ENCODE peak calls at places on chromosomes 5 and 9, in six cellular contexts. One of them, this sample, is unnamed.

GRCh38 chr5:125409496-125410351 is 663.3 kb upstream of the ZNF608 start:
- DNase-seq in lung: no peak
- DNase-seq in mesendoderm: peak; percentile 10
- DNase-seq in SK-N-SH: no peak
- DNase-seq in upper lobe of right lung: no peak
- DNase-seq in tibial nerve: no peak
- DNase-seq in this sample: no peak

GRCh38 chr5:855771-856530 is 5.2 kb upstream of the ZDHHC11 start:
- DNase-seq in lung: no peak
- DNase-seq in SK-N-SH: no peak
- DNase-seq in tibial nerve: no peak
- DNase-seq in mesendoderm: peak; percentile 43
- DNase-seq in upper lobe of right lung: peak; percentile 54
- DNase-seq in this sample: no peak

GRCh38 chr9:118669986-118670385 is 699.2 kb downstream of the BRINP1 start:
- DNase-seq in SK-N-SH: no peak
- DNase-seq in lung: no peak
- DNase-seq in upper lobe of right lung: no peak
- DNase-seq in mesendoderm: no peak
- DNase-seq in tibial nerve: no peak
- DNase-seq in this sample: no peak

GRCh38 chr5:133610489-133611356 is 1.6 kb downstream of the FSTL4 start:
- DNase-seq in tibial nerve: peak; percentile 20
- DNase-seq in lung: peak; percentile 70
- DNase-seq in mesendoderm: peak; percentile 83
- DNase-seq in SK-N-SH: peak; percentile 87
- DNase-seq in upper lobe of right lung: peak; percentile 86
- DNase-seq in this sample: peak; percentile 20

GRCh38 chr5:31706186-31706585 is 67.3 kb downstream of the PDZD2 start:
- DNase-seq in SK-N-SH: no peak
- DNase-seq in lung: no peak
- DNase-seq in mesendoderm: no peak
- DNase-seq in upper lobe of right lung: no peak
- DNase-seq in tibial nerve: no peak
- DNase-seq in this sample: no peak

GRCh38 chr5:15752886-15753285 is 252.9 kb downstream of the FBXL7 start:
- DNase-seq in tibial nerve: no peak
- DNase-seq in SK-N-SH: no peak
- DNase-seq in mesendoderm: no peak
- DNase-seq in upper lobe of right lung: no peak
- DNase-seq in lung: no peak
- DNase-seq in this sample: no peak

GRCh38 chr9:130607640-130608420 is 28.5 kb downstream of the FUBP3 start:
- DNase-seq in lung: no peak
- DNase-seq in upper lobe of right lung: no peak
- DNase-seq in tibial nerve: no peak
- DNase-seq in SK-N-SH: no peak
- DNase-seq in mesendoderm: no peak
- DNase-seq in this sample: no peak

GRCh38 chr5:157600252-157600651 is 24.7 kb upstream of the ADAM19 start:
- DNase-seq in SK-N-SH: no peak
- DNase-seq in tibial nerve: no peak
- DNase-seq in mesendoderm: no peak
- DNase-seq in upper lobe of right lung: no peak
- DNase-seq in lung: no peak
- DNase-seq in this sample: no peak

GRCh38 chr5:141051526-141051876 is 327 bp downstream of the PCDHB1 start:
- DNase-seq in upper lobe of right lung: no peak
- DNase-seq in mesendoderm: peak; percentile 43
- DNase-seq in lung: no peak
- DNase-seq in tibial nerve: no peak
- DNase-seq in SK-N-SH: peak; percentile 17
- DNase-seq in this sample: no peak

GRCh38 chr5:149581931-149582768 is 852 bp downstream of the ARHGEF37 start:
- DNase-seq in tibial nerve: no peak
- DNase-seq in mesendoderm: peak; percentile 30
- DNase-seq in upper lobe of right lung: no peak
- DNase-seq in SK-N-SH: no peak
- DNase-seq in lung: no peak
- DNase-seq in this sample: no peak

GRCh38 chr5:132019857-132020555 is 8.5 kb upstream of the ACSL6 start:
- DNase-seq in upper lobe of right lung: no peak
- DNase-seq in tibial nerve: no peak
- DNase-seq in SK-N-SH: no peak
- DNase-seq in mesendoderm: no peak
- DNase-seq in lung: no peak
- DNase-seq in this sample: peak; percentile 92

GRCh38 chr9:36772449-36773370 is 200.0 kb downstream of the MELK start:
- DNase-seq in lung: no peak
- DNase-seq in upper lobe of right lung: no peak
- DNase-seq in tibial nerve: no peak
- DNase-seq in mesendoderm: peak; percentile 23
- DNase-seq in SK-N-SH: no peak
- DNase-seq in this sample: no peak

GRCh38 chr9:61674465-61674864 is 484.6 kb downstream of the SPATA31A7 start:
- DNase-seq in upper lobe of right lung: peak; percentile 31
- DNase-seq in lung: no peak
- DNase-seq in SK-N-SH: no peak
- DNase-seq in mesendoderm: no peak
- DNase-seq in tibial nerve: no peak
- DNase-seq in this sample: no peak

GRCh38 chr5:108233617-108234016 is 148.3 kb downstream of the FBXL17 start:
- DNase-seq in SK-N-SH: no peak
- DNase-seq in upper lobe of right lung: no peak
- DNase-seq in tibial nerve: no peak
- DNase-seq in mesendoderm: peak; percentile 6
- DNase-seq in lung: no peak
- DNase-seq in this sample: no peak

GRCh38 chr9:121160025-121160424 is 41.6 kb downstream of the RAB14 start:
- DNase-seq in lung: no peak
- DNase-seq in SK-N-SH: no peak
- DNase-seq in mesendoderm: no peak
- DNase-seq in tibial nerve: no peak
- DNase-seq in upper lobe of right lung: no peak
- DNase-seq in this sample: no peak

GRCh38 chr5:17355585-17356346 is 138.3 kb downstream of the BASP1 start:
- DNase-seq in upper lobe of right lung: no peak
- DNase-seq in SK-N-SH: no peak
- DNase-seq in lung: no peak
- DNase-seq in mesendoderm: no peak
- DNase-seq in tibial nerve: no peak
- DNase-seq in this sample: no peak

GRCh38 chr5:93586948-93587918 is 4.2 kb downstream of the NR2F1 start:
- DNase-seq in lung: no peak
- DNase-seq in SK-N-SH: peak; percentile 42
- DNase-seq in tibial nerve: no peak
- DNase-seq in upper lobe of right lung: no peak
- DNase-seq in mesendoderm: no peak
- DNase-seq in this sample: no peak

GRCh38 chr9:137053944-137054931 is at the start of gene ENTPD2:
- DNase-seq in lung: no peak
- DNase-seq in tibial nerve: no peak
- DNase-seq in upper lobe of right lung: peak; percentile 85
- DNase-seq in mesendoderm: no peak
- DNase-seq in SK-N-SH: no peak
- DNase-seq in this sample: no peak
- H3K4me3 ChIP-seq in lung: peak within 1 kb of the TSS; percentile 13
- H3K4me3 ChIP-seq in tibial nerve: peak within 1 kb of the TSS; percentile 55
- H3K4me3 ChIP-seq in upper lobe of right lung: peak within 1 kb of the TSS; percentile 36
- H3K4me3 ChIP-seq in mesendoderm: no peak within 1 kb of the TSS
- H3K4me3 ChIP-seq in SK-N-SH: no peak within 1 kb of the TSS
- H3K4me3 ChIP-seq in this sample: no peak within 1 kb of the TSS

GRCh38 chr9:114721491-114722362 is 39.7 kb upstream of the TEX48 start:
- DNase-seq in mesendoderm: no peak
- DNase-seq in tibial nerve: no peak
- DNase-seq in SK-N-SH: no peak
- DNase-seq in lung: no peak
- DNase-seq in upper lobe of right lung: no peak
- DNase-seq in this sample: no peak
- H3K27ac ChIP-seq in mesendoderm: no peak overlapping the region
- H3K27ac ChIP-seq in tibial nerve: no peak overlapping the region
- H3K27ac ChIP-seq in SK-N-SH: no peak overlapping the region
- H3K27ac ChIP-seq in lung: no peak overlapping the region
- H3K27ac ChIP-seq in upper lobe of right lung: no peak overlapping the region
- H3K27ac ChIP-seq in this sample: no peak overlapping the region

DNA sequence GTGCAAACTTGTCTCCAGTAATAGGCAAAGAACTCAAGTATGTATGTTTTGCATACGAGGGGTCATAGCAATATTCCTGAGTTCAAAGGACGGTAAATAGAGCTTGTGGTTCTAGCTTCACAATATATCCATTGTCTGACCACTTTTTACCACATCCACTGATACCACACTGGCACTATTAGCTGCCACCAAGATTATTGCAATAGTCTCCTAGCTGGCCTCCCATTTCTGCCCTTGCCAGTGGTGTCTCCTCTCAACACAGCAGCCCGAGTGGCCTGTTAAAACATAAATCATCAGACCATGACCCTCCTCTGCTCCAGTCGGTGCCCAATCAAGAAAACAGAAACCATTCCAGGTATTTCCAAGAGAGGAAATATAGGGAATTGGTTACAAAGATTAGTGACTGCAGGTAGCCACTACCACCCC is 17.0 kb downstream of the GRXCR2 start:
- DNase-seq in tibial nerve: no peak
- DNase-seq in mesendoderm: no peak
- DNase-seq in SK-N-SH: no peak
- DNase-seq in upper lobe of right lung: no peak
- DNase-seq in lung: no peak
- DNase-seq in this sample: no peak
- H3K4me3 ChIP-seq in tibial nerve: peak overlapping the region; percentile 45
- H3K4me3 ChIP-seq in mesendoderm: no peak overlapping the region
- H3K4me3 ChIP-seq in SK-N-SH: no peak overlapping the region
- H3K4me3 ChIP-seq in upper lobe of right lung: peak overlapping the region; percentile 50
- H3K4me3 ChIP-seq in lung: no peak overlapping the region
- H3K4me3 ChIP-seq in this sample: no peak overlapping the region

GRCh38 chr5:81164466-81164865 is 68.7 kb upstream of the CKMT2 start:
- DNase-seq in upper lobe of right lung: no peak
- DNase-seq in SK-N-SH: no peak
- DNase-seq in mesendoderm: no peak
- DNase-seq in lung: no peak
- DNase-seq in tibial nerve: no peak
- DNase-seq in this sample: no peak

GRCh38 chr5:81165493-81166119 is 67.5 kb upstream of the CKMT2 start:
- DNase-seq in tibial nerve: peak; percentile 69
- DNase-seq in mesendoderm: peak; percentile 91
- DNase-seq in upper lobe of right lung: peak; percentile 69
- DNase-seq in lung: peak; percentile 59
- DNase-seq in SK-N-SH: peak; percentile 72
- DNase-seq in this sample: peak; percentile 49

GRCh38 chr5:81164936-81165335 is 68.2 kb upstream of the CKMT2 start:
- DNase-seq in tibial nerve: no peak
- DNase-seq in upper lobe of right lung: no peak
- DNase-seq in mesendoderm: peak; percentile 72
- DNase-seq in SK-N-SH: no peak
- DNase-seq in lung: no peak
- DNase-seq in this sample: no peak

GRCh38 chr5:81167544-81167943 is 65.6 kb upstream of the CKMT2 start:
- DNase-seq in mesendoderm: no peak
- DNase-seq in lung: no peak
- DNase-seq in upper lobe of right lung: no peak
- DNase-seq in SK-N-SH: no peak
- DNase-seq in tibial nerve: no peak
- DNase-seq in this sample: no peak

DNA sequence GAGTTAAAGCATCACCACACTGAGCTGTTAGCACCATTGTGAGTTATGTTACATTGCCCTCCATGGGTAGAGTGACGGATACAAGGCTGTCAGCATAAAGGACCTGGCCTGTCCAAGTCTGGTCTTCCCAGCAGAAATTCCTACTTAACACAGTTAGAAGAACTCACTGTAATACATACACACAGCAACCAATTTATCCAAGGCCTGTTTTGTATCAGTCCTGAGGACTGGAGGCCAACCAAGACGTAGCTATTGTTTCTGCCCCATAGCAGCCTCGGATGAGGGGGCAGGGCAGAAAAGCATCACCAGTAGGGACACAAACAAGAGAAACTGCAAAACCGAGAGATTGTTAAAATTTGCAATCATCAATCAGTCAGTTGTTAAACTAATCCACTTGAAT is 66.0 kb upstream of the CKMT2 start:
- DNase-seq in upper lobe of right lung: no peak
- DNase-seq in mesendoderm: no peak
- DNase-seq in lung: no peak
- DNase-seq in tibial nerve: no peak
- DNase-seq in SK-N-SH: no peak
- DNase-seq in this sample: no peak
- H3K27ac ChIP-seq in upper lobe of right lung: no peak overlapping the region
- H3K27ac ChIP-seq in mesendoderm: no peak overlapping the region
- H3K27ac ChIP-seq in lung: no peak overlapping the region
- H3K27ac ChIP-seq in tibial nerve: peak overlapping the region; percentile 48
- H3K27ac ChIP-seq in SK-N-SH: no peak overlapping the region
- H3K27ac ChIP-seq in this sample: no peak overlapping the region